ENCODE peak calls at places on chromosomes 1 and 21, in five cellular contexts. E is stimulated activated CD8-positive, alpha-beta memory T cell treated with anti-CD3 and anti-CD28 coated beads, Interleukin-2, amount 100 ng/mL, for 1 hour; P is A549; K is ELR; B is adrenal gland. I is an unnamed sample.
A peak's percentile ranks its signal among the peaks of the same experiment; 100 is the strongest.

GRCh38 chr1:79005945-79006344 is 585 bp downstream of the ADGRL4 start:
- DNase-seq in E (no peak), P (no peak), K (peak; percentile 42), B (no peak), I (no peak)

GRCh38 chr1:214327519-214327918 is 46.6 kb downstream of the SMYD2 start:
- DNase-seq in E (no peak), P (no peak), K (no peak), B (no peak), I (no peak)

GRCh38 chr1:48807599-48808260 is 31.0 kb upstream of the BEND5 start:
- DNase-seq in E (no peak), P (no peak), K (no peak), B (no peak), I (no peak)

GRCh38 chr1:178120088-178120487 is 26.2 kb downstream of the RASAL2 start:
- DNase-seq in E (no peak), P (no peak), K (no peak), B (no peak), I (no peak)

GRCh38 chr1:235712812-235713211 is 63.2 kb upstream of the GNG4 start:
- DNase-seq in E (no peak), P (no peak), K (no peak), B (no peak), I (no peak)

GRCh38 chr21:44540741-44541288 is 820 bp upstream of the KRTAP10-1 start:
- DNase-seq in E (no peak), P (no peak), K (no peak), B (no peak), I (no peak)

GRCh38 chr1:31753623-31754349 is 10.4 kb downstream of the ADGRB2 start:
- DNase-seq in E (no peak), P (no peak), K (no peak), B (peak; percentile 71), I (peak; percentile 55)

GRCh38 chr1:8017495-8018310 is 8.4 kb downstream of the ERRFI1 start:
- DNase-seq in E (no peak), P (no peak), K (peak; percentile 55), B (no peak), I (peak; percentile 85)

GRCh38 chr1:171116676-171117075 is 26.0 kb downstream of the FMO3 start:
- DNase-seq in E (no peak), P (no peak), K (no peak), B (no peak), I (no peak)

GRCh38 chr1:53410100-53410541 is 49.1 kb upstream of the DMRTB1 start:
- DNase-seq in E (no peak), P (no peak), K (peak; percentile 80), B (no peak), I (no peak)

GRCh38 chr21:31397515-31397926 is 53.5 kb upstream of the TIAM1 start:
- DNase-seq in E (no peak), P (no peak), K (no peak), B (no peak), I (no peak)

GRCh38 chr1:43329995-43330751 is 7.4 kb upstream of the MPL start:
- DNase-seq in E (no peak), P (no peak), K (peak; percentile 84), B (peak; percentile 69), I (peak; percentile 48)

GRCh38 chr21:36479415-36480402 is at the start of gene CLDN14:
- DNase-seq in E (no peak), P (no peak), K (no peak), B (no peak), I (no peak)

GRCh38 chr1:2301607-2302291 is 73.6 kb downstream of the SKI start:
- DNase-seq in E (no peak), P (no peak), K (no peak), B (no peak), I (no peak)

GRCh38 chr1:54297596-54298283 is 97.8 kb downstream of the MRPL37 start:
- DNase-seq in E (no peak), P (no peak), K (no peak), B (no peak), I (no peak)

GRCh38 chr1:246784621-246785535 is 60.7 kb downstream of the SCCPDH start:
- DNase-seq in E (no peak), P (no peak), K (peak; percentile 67), B (no peak), I (peak; percentile 20)

GRCh38 chr21:29299046-29299905 is 554 bp downstream of the BACH1 start:
- DNase-seq in E (peak; percentile 43), P (peak; percentile 17), K (peak; percentile 76), B (peak; percentile 68), I (no peak)

GRCh38 chr1:152953761-152954160 is 6.8 kb downstream of the SPRR5 start:
- DNase-seq in E (no peak), P (no peak), K (no peak), B (no peak), I (peak; percentile 95)

GRCh38 chr1:10714337-10715114 is 81.9 kb downstream of the CASZ1 start:
- DNase-seq in E (no peak), P (no peak), K (no peak), B (no peak), I (no peak)

GRCh38 chr21:41832230-41833137 is 46.7 kb downstream of the PRDM15 start:
- DNase-seq in E (no peak), P (no peak), K (no peak), B (no peak), I (no peak)

GRCh38 chr1:180197231-180197630 is 32.8 kb upstream of the LHX4 start:
- DNase-seq in E (no peak), P (no peak), K (no peak), B (no peak), I (no peak)

GRCh38 chr1:9835758-9836631 is 12.2 kb upstream of the CLSTN1 start:
- DNase-seq in E (no peak), P (no peak), K (peak; percentile 17), B (no peak), I (peak; percentile 77)

GRCh38 chr21:36260030-36260787 is 59.8 kb upstream of the MORC3 start:
- DNase-seq in E (no peak), P (peak; percentile 46), K (peak; percentile 75), B (peak; percentile 33), I (peak; percentile 54)

GRCh38 chr1:231748744-231749143 is 122.2 kb downstream of the DISC1 start:
- DNase-seq in E (no peak), P (no peak), K (no peak), B (peak; percentile 26), I (no peak)

GRCh38 chr1:199608414-199608813 is 419.1 kb upstream of the NR5A2 start:
- DNase-seq in E (no peak), P (no peak), K (no peak), B (no peak), I (no peak)

GRCh38 chr21:14401217-14401616 is 18.3 kb upstream of the HSPA13 start:
- DNase-seq in E (no peak), P (no peak), K (no peak), B (no peak), I (no peak)

GRCh38 chr21:38875694-38876492 is 70.2 kb downstream of the ETS2 start:
- DNase-seq in E (no peak), P (no peak), K (peak; percentile 20), B (no peak), I (no peak)

GRCh38 chr1:154837034-154837678 is 32.9 kb downstream of the KCNN3 start:
- DNase-seq in E (no peak), P (no peak), K (no peak), B (no peak), I (no peak)

GRCh38 chr1:10900265-10900651 is 103.8 kb upstream of the CASZ1 start:
- DNase-seq in E (no peak), P (no peak), K (no peak), B (no peak), I (peak; percentile 88)

GRCh38 chr1:228287541-228288425 is 79.9 kb downstream of the OBSCN start:
- DNase-seq in E (no peak), P (no peak), K (no peak), B (no peak), I (no peak)

GRCh38 chr1:165442653-165443052 is 2.3 kb downstream of the RXRG start:
- DNase-seq in E (no peak), P (no peak), K (no peak), B (no peak), I (no peak)

GRCh38 chr1:214550339-214551051 is 907 bp downstream of the PTPN14 start:
- DNase-seq in E (no peak), P (peak; percentile 53), K (no peak), B (no peak), I (peak; percentile 25)

GRCh38 chr21:29371464-29371863 is 72.7 kb downstream of the BACH1 start:
- DNase-seq in E (no peak), P (no peak), K (no peak), B (no peak), I (no peak)

GRCh38 chr1:31371121-31371520 is 1.8 kb downstream of the FABP3 start:
- DNase-seq in E (no peak), P (no peak), K (no peak), B (no peak), I (no peak)

GRCh38 chr1:60831780-60832179 is 250.6 kb upstream of the NFIA start:
- DNase-seq in E (no peak), P (no peak), K (no peak), B (no peak), I (no peak)

I was measured in foreskin keratinocyte.